ENCODE peak calls at places on chromosomes 3 and 15, in five cellular contexts. E, H, N, D and T are unnamed samples.

GRCh38 chr15:55319537-55320325 is 709 bp downstream of the PIGB start:
- DNase-seq in E (peak), H (no peak), N (no peak), D (peak), T (peak)

GRCh38 chr3:154089416-154090115 is 31.6 kb upstream of the ARHGEF26 start:
- DNase-seq in E (no peak), H (peak), N (no peak), D (no peak), T (no peak)

GRCh38 chr15:98776607-98777281 is 128.4 kb downstream of the IGF1R start:
- DNase-seq in E (peak), H (peak), N (no peak), D (no peak), T (no peak)

GRCh38 chr15:79406191-79406590 is 25.9 kb upstream of the MINAR1 start:
- DNase-seq in E (no peak), H (no peak), N (no peak), D (no peak), T (no peak)

GRCh38 chr3:135803291-135803690 is 162.2 kb upstream of the PPP2R3A start:
- DNase-seq in E (no peak), H (no peak), N (no peak), D (no peak), T (peak)

GRCh38 chr15:29812384-29812694 is 9.9 kb downstream of the TJP1 start:
- DNase-seq in E (peak), H (peak), N (no peak), D (peak), T (peak)

GRCh38 chr15:44427756-44428724 is 611 bp downstream of the CTDSPL2 start:
- DNase-seq in E (peak), H (peak), N (no peak), D (peak), T (peak)

GRCh38 chr3:181230258-181230657 is 240.7 kb upstream of the DNAJC19 start:
- DNase-seq in E (no peak), H (no peak), N (no peak), D (no peak), T (no peak)

GRCh38 chr3:12961007-12961725 is 112.1 kb downstream of the IQSEC1 start:
- DNase-seq in E (no peak), H (no peak), N (no peak), D (no peak), T (no peak)

GRCh38 chr15:82963356-82964341 is 11.1 kb upstream of the HOMER2 start:
- DNase-seq in E (no peak), H (no peak), N (no peak), D (no peak), T (peak)

GRCh38 chr15:39551476-39551875 is 29.4 kb upstream of the THBS1 start:
- DNase-seq in E (no peak), H (no peak), N (no peak), D (no peak), T (no peak)

GRCh38 chr3:167671878-167672427 is 18.2 kb upstream of the WDR49 start:
- DNase-seq in E (no peak), H (no peak), N (no peak), D (no peak), T (no peak)

GRCh38 chr15:70486451-70487379 is 276.6 kb downstream of the UACA start:
- DNase-seq in E (peak), H (no peak), N (no peak), D (no peak), T (peak)

GRCh38 chr3:88542916-88543315 is 393.2 kb downstream of the C3orf38 start:
- DNase-seq in E (no peak), H (no peak), N (no peak), D (no peak), T (no peak)

GRCh38 chr3:46536758-46537157 is 29.3 kb downstream of the LRRC2 start:
- DNase-seq in E (no peak), H (no peak), N (no peak), D (no peak), T (no peak)

GRCh38 chr15:73631915-73632669 is 1.1 kb downstream of the NPTN start:
- DNase-seq in E (peak), H (peak), N (no peak), D (peak), T (peak)

GRCh38 chr3:24709921-24710320 is 215.3 kb upstream of the THRB start:
- DNase-seq in E (no peak), H (no peak), N (no peak), D (no peak), T (no peak)

GRCh38 chr15:60655252-60655651 is 176.3 kb upstream of the ICE2 start:
- DNase-seq in E (no peak), H (no peak), N (no peak), D (no peak), T (no peak)

GRCh38 chr3:120093923-120094775 is at the start of gene GSK3B:
- DNase-seq in E (no peak), H (peak), N (peak), D (peak), T (peak)

GRCh38 chr3:20561166-20561565 is 375.2 kb upstream of the SGO1 start:
- DNase-seq in E (no peak), H (no peak), N (no peak), D (no peak), T (no peak)

GRCh38 chr3:175208316-175208715 is 349.2 kb downstream of the NAALADL2 start:
- DNase-seq in E (peak), H (no peak), N (no peak), D (no peak), T (peak)

GRCh38 chr3:15601046-15601398 is 347 bp downstream of the HACL1 start:
- DNase-seq in E (no peak), H (no peak), N (no peak), D (no peak), T (no peak)

GRCh38 chr15:24858737-24859601 is 95.8 kb upstream of the SNRPN start:
- DNase-seq in E (no peak), H (no peak), N (no peak), D (no peak), T (no peak)

GRCh38 chr3:114035146-114035545 is 21.2 kb downstream of the CCDC191 start:
- DNase-seq in E (peak), H (no peak), N (no peak), D (no peak), T (no peak)

GRCh38 chr3:52396011-52396906 is 48.6 kb downstream of the SEMA3G start:
- DNase-seq in E (no peak), H (no peak), N (no peak), D (no peak), T (no peak)

GRCh38 chr3:184771158-184771730 is 40.7 kb upstream of the VPS8 start:
- DNase-seq in E (no peak), H (no peak), N (no peak), D (no peak), T (no peak)

GRCh38 chr3:112635674-112636073 is 5.3 kb downstream of the CCDC80 start:
- DNase-seq in E (peak), H (peak), N (no peak), D (peak), T (peak)

GRCh38 chr3:85662462-85662861 is 703.7 kb downstream of the CADM2 start:
- DNase-seq in E (no peak), H (no peak), N (no peak), D (no peak), T (no peak)
- TF ChIP-seq CTCF in E (no peak), H (no peak), N (no peak), D (no peak), T (no peak)

DNA sequence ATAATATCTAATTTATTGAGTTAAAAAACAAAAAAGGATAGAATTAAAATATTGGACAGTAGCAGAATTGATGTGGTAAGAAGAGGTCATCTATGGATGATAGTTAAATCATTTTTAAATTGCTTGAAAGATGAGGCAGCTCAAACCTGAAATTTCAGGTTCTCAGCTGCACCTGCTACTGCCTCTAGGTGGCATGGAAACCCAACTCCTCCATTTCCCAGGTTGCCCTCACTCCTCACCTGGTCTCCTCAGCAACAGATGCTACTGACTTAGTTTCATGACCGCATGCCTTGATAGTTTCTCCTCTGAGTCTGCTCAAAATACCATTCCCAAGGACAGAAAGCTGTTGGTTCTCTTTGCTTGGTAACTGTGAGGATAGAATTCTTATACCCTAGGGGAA is 148.1 kb downstream of the ABHD5 start:
- DNase-seq in E (no peak), H (no peak), N (no peak), D (no peak), T (no peak)
- TF ChIP-seq CTCF in E (peak), H (peak), N (no peak), D (no peak), T (no peak)

GRCh38 chr15:90619468-90619867 is 89.7 kb downstream of the CRTC3 start:
- DNase-seq in E (no peak), H (no peak), N (no peak), D (no peak), T (no peak)
- TF ChIP-seq CTCF in E (peak), H (no peak), N (no peak), D (no peak), T (no peak)

GRCh38 chr3:138396752-138397410 is 37.5 kb upstream of the ESYT3 start:
- DNase-seq in E (no peak), H (no peak), N (no peak), D (no peak), T (no peak)
- TF ChIP-seq CTCF in E (no peak), H (no peak), N (no peak), D (no peak), T (no peak)

DNA sequence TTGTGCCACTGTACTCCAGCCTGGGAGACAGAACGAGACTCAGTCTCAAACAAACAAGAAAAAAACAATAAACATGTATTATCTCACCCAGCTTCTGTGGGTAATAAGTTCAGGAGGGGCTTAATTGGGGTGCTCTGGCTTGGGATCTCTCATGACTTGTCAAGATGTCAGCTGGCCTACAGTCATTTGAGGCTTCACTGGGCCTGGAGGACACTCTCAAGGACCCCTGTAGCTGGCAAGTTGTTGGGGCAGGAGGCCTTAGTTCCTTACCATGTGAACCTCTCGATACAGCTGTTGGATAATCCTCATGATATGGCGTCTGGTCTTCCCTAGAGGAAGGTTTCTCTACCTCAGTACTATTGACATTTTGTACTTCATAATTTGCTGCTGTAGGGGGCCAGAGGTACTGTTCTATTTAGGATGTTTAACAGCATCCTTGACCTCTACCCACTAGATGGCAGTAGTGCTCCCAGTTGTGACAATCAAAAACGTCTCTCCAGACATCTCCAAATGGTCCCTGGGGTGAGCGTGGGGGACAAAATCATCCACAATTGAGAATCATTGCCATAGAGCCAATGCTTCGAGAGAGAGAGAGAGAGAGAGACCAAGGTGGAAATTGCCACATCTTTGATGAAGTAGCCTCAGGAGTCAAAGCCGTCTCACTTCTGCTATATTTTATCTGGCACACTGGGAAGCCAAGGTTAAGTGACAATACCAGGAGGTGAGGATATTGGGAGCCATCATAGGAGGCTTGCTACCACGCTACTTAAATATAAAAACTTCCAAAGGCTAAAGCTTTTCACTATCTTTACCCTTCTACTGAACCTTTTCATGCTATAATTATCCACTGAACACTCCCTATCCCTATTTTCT is 23.9 kb upstream of the SLTM start:
- DNase-seq in E (peak), H (peak), N (no peak), D (peak), T (peak)
- TF ChIP-seq CTCF in E (peak), H (peak), N (no peak), D (peak), T (peak)

DNA sequence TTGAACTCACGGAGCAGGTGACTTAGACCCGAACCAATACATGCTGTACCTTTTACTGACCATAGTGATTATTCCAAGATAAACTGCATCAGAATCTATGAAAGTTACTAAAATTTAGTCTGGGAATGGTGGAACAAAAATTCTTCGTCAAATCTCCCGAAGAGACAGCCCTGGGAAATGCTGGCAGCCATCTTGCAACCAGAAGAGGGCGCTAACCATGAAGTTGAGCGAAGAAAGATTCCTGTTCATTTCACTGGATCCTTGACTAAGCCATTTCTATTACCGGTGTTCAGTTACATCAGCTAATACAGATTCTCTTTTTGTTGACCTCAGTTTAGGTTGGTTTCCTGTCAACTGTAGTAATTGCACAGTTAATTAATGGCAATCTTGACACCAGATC is 199.6 kb downstream of the SLC9A9 start:
- DNase-seq in E (peak), H (no peak), N (no peak), D (no peak), T (peak)
- TF ChIP-seq CTCF in E (peak), H (peak), N (no peak), D (no peak), T (peak)

GRCh38 chr3:71311320-71312046 is 272.0 kb downstream of the FOXP1 start:
- DNase-seq in E (no peak), H (no peak), N (no peak), D (no peak), T (peak)

GRCh38 chr3:71309886-71310285 is 273.6 kb downstream of the FOXP1 start:
- DNase-seq in E (peak), H (no peak), N (no peak), D (no peak), T (no peak)

GRCh38 chr3:71312461-71312860 is 271.1 kb downstream of the FOXP1 start:
- DNase-seq in E (no peak), H (no peak), N (no peak), D (no peak), T (no peak)

GRCh38 chr3:71309342-71309741 is 274.2 kb downstream of the FOXP1 start:
- DNase-seq in E (no peak), H (no peak), N (no peak), D (no peak), T (no peak)

GRCh38 chr3:71310595-71311319 is 272.8 kb downstream of the FOXP1 start:
- DNase-seq in E (peak), H (no peak), N (no peak), D (no peak), T (peak)
- TF ChIP-seq CTCF in E (peak), H (no peak), N (no peak), D (no peak), T (no peak)

DNA sequence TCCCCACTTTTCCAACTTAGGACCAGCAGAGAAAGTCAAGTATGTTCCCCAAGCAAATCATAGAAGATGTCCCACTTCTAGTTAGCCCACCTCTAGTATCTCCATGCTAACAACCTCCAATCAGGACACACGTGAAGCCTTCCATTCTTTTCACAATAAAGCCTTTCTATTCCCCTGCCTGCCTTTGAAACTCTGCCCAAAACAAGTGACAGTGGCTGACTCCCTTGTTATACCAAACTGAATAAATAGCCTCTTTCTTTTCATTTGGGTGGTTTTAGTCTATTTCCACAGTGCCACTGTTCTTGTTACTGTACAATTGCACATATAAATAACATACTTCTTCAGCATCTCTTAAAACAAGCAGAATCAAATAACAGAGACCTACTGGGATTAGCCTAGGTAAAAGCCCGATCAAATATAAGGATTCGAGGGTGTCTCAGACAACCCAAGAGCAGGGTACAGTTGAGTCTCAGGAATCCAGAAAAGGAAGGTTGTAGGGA is 118.0 kb upstream of the NPHP3 start:
- DNase-seq in E (no peak), H (no peak), N (no peak), D (no peak), T (no peak)
- TF ChIP-seq CTCF in E (no peak), H (no peak), N (no peak), D (no peak), T (no peak)

GRCh38 chr15:89828324-89829145 is 13.9 kb upstream of the ANPEP start:
- DNase-seq in E (peak), H (no peak), N (no peak), D (peak), T (peak)
- TF ChIP-seq CTCF in E (no peak), H (no peak), N (no peak), D (no peak), T (no peak)